ENCODE peak calls at places on chromosomes 5 and 9, in eight cellular contexts. N is ELR; H is ACHN; P is activated CD4-positive, alpha-beta T cell treated with anti-CD3 and anti-CD28 coated beads for 36 hours; X is psoas muscle; R is activated CD4-positive, CD25-positive, alpha-beta regulatory T cell; Q is SK-MEL-5; B is C1 segment of cervical spinal cord. C is an unnamed sample.

GRCh38 chr5:60101561-60101960 is 208.0 kb upstream of the PDE4D start:
- DNase-seq in N (no peak), H (no peak), P (no peak), X (no peak), R (no peak), Q (no peak), B (no peak), C (no peak)

GRCh38 chr5:122751293-122751753 is 23.6 kb upstream of the SNX2 start:
- DNase-seq in N (peak), H (no peak), P (no peak), X (no peak), R (no peak), Q (peak), B (no peak), C (no peak)

GRCh38 chr5:112329429-112330090 is 89.5 kb downstream of the EPB41L4A start:
- DNase-seq in N (no peak), H (no peak), P (peak), X (no peak), R (no peak), Q (no peak), B (no peak), C (peak)

GRCh38 chr5:100517301-100517974 is 17.7 kb upstream of the FAM174A start:
- DNase-seq in N (no peak), H (no peak), P (no peak), X (no peak), R (no peak), Q (no peak), B (no peak), C (no peak)

GRCh38 chr5:172078726-172079345 is 72.4 kb upstream of the FBXW11 start:
- DNase-seq in N (no peak), H (no peak), P (no peak), X (no peak), R (no peak), Q (no peak), B (no peak), C (no peak)

GRCh38 chr9:127197186-127197860 is 67.3 kb upstream of the GARNL3 start:
- DNase-seq in N (no peak), H (no peak), P (no peak), X (no peak), R (no peak), Q (no peak), B (no peak), C (no peak)

GRCh38 chr5:58019614-58020013 is 440.3 kb downstream of the PLK2 start:
- DNase-seq in N (no peak), H (no peak), P (no peak), X (peak), R (no peak), Q (no peak), B (no peak), C (no peak)

GRCh38 chr9:89189215-89189614 is 10.6 kb upstream of the SHC3 start:
- DNase-seq in N (peak), H (peak), P (no peak), X (no peak), R (no peak), Q (no peak), B (no peak), C (no peak)

GRCh38 chr9:111034573-111035539 is 3.4 kb downstream of the LPAR1 start:
- DNase-seq in N (peak), H (no peak), P (no peak), X (no peak), R (no peak), Q (no peak), B (no peak), C (no peak)

GRCh38 chr9:27414215-27414731 is 109.8 kb upstream of the IFNK start:
- DNase-seq in N (no peak), H (no peak), P (no peak), X (peak), R (no peak), Q (no peak), B (no peak), C (no peak)

GRCh38 chr5:173963867-173964429 is 25.0 kb upstream of the C5orf47 start:
- DNase-seq in N (peak), H (no peak), P (no peak), X (no peak), R (no peak), Q (no peak), B (no peak), C (no peak)

GRCh38 chr5:170493028-170493820 is 10.6 kb upstream of the KCNIP1 start:
- DNase-seq in N (no peak), H (peak), P (no peak), X (no peak), R (no peak), Q (peak), B (no peak), C (no peak)

GRCh38 chr9:124035001-124035650 is 23.6 kb downstream of the LHX2 start:
- DNase-seq in N (no peak), H (no peak), P (no peak), X (no peak), R (no peak), Q (no peak), B (no peak), C (no peak)

GRCh38 chr5:31638748-31639418 is at the start of gene PDZD2:
- DNase-seq in N (peak), H (peak), P (peak), X (peak), R (peak), Q (peak), B (peak), C (peak)

GRCh38 chr9:120655005-120655622 is 59.2 kb downstream of the MEGF9 start:
- DNase-seq in N (peak), H (peak), P (no peak), X (no peak), R (no peak), Q (no peak), B (no peak), C (peak)

GRCh38 chr9:26814799-26815198 is 77.8 kb downstream of the CAAP1 start:
- DNase-seq in N (no peak), H (no peak), P (no peak), X (no peak), R (no peak), Q (no peak), B (no peak), C (no peak)

GRCh38 chr5:131481569-131481968 is 153.5 kb downstream of the RAPGEF6 start:
- DNase-seq in N (no peak), H (no peak), P (no peak), X (no peak), R (no peak), Q (no peak), B (no peak), C (no peak)

GRCh38 chr5:96228449-96228848 is 204.6 kb downstream of the PCSK1 start:
- DNase-seq in N (peak), H (no peak), P (no peak), X (no peak), R (no peak), Q (no peak), B (no peak), C (no peak)

GRCh38 chr5:13831236-13831810 is 113.2 kb downstream of the DNAH5 start:
- DNase-seq in N (peak), H (no peak), P (no peak), X (no peak), R (no peak), Q (no peak), B (no peak), C (no peak)

GRCh38 chr9:86764230-86765039 is 182.9 kb downstream of the GAS1 start:
- DNase-seq in N (no peak), H (no peak), P (no peak), X (no peak), R (no peak), Q (no peak), B (no peak), C (no peak)

GRCh38 chr9:89670806-89671434 is 66.1 kb downstream of the GADD45G start:
- DNase-seq in N (no peak), H (peak), P (no peak), X (no peak), R (no peak), Q (no peak), B (no peak), C (no peak)

GRCh38 chr5:90898330-90899013 is 339.9 kb downstream of the ADGRV1 start:
- DNase-seq in N (peak), H (no peak), P (no peak), X (no peak), R (no peak), Q (no peak), B (no peak), C (no peak)

GRCh38 chr9:93574900-93575705 is 1.3 kb upstream of the PHF2 start:
- DNase-seq in N (peak), H (no peak), P (no peak), X (no peak), R (no peak), Q (no peak), B (no peak), C (no peak)

GRCh38 chr9:125161284-125161918 is 18.1 kb upstream of the SCAI start:
- DNase-seq in N (no peak), H (no peak), P (no peak), X (peak), R (no peak), Q (peak), B (no peak), C (no peak)

GRCh38 chr9:77909306-77909705 is 122.3 kb downstream of the GNAQ start:
- DNase-seq in N (no peak), H (no peak), P (no peak), X (no peak), R (no peak), Q (no peak), B (no peak), C (peak)

GRCh38 chr5:99019812-99020697 is 91.2 kb upstream of the CHD1 start:
- DNase-seq in N (peak), H (peak), P (no peak), X (no peak), R (no peak), Q (peak), B (no peak), C (no peak)

GRCh38 chr9:131562032-131562959 is 17.0 kb downstream of the PRRT1B start:
- DNase-seq in N (peak), H (peak), P (no peak), X (no peak), R (no peak), Q (no peak), B (no peak), C (no peak)

C was measured in activated CD8-positive, alpha-beta T cell treated with anti-CD3 and anti-CD28 coated beads for 36 hours.